ENCODE peak calls at places on chromosomes 6 and 20, in eight cellular contexts. O, U, L, T, G, F, C and V are unnamed samples.

GRCh38 chr6:69907981-69908498 is 41.7 kb downstream of the COL19A1 start:
- DNase-seq in T (no peak), C (no peak), G (no peak), O (no peak), F (no peak), U (no peak), L (no peak), V (no peak)

GRCh38 chr6:13813621-13814175 is 659 bp downstream of the MCUR1 start:
- DNase-seq in F (no peak), G (peak), L (peak), U (peak), T (peak), C (no peak), O (peak), V (peak)

GRCh38 chr20:38117205-38117604 is 47.9 kb downstream of the TGM2 start:
- DNase-seq in T (no peak), U (no peak), L (no peak), O (no peak), G (no peak), F (no peak), C (no peak), V (no peak)

GRCh38 chr6:32113386-32114352 is 4.5 kb upstream of the TNXB start:
- DNase-seq in T (no peak), U (peak), F (no peak), G (no peak), O (no peak), L (no peak), C (no peak), V (no peak)

GRCh38 chr20:3710027-3710426 is 2.4 kb downstream of the SIGLEC1 start:
- DNase-seq in T (no peak), G (no peak), L (no peak), O (no peak), F (no peak), U (no peak), C (no peak), V (no peak)

GRCh38 chr6:99736302-99736701 is 129.7 kb downstream of the PRDM13 start:
- DNase-seq in F (no peak), T (peak), O (no peak), U (no peak), C (no peak), L (no peak), G (no peak), V (no peak)

GRCh38 chr6:33306356-33306755 is 7.5 kb downstream of the TAPBP start:
- DNase-seq in T (no peak), O (no peak), U (no peak), L (no peak), C (no peak), G (no peak), F (no peak), V (no peak)

GRCh38 chr6:70884074-70884983 is 72.5 kb downstream of the B3GAT2 start:
- DNase-seq in F (peak), L (peak), T (peak), C (peak), U (peak), G (peak), O (peak), V (peak)

GRCh38 chr20:53657732-53658131 is 64.1 kb upstream of the ZNF217 start:
- DNase-seq in G (no peak), T (no peak), U (no peak), F (no peak), L (no peak), C (no peak), O (no peak), V (no peak)

GRCh38 chr20:22582960-22583772 is 1.2 kb downstream of the FOXA2 start:
- DNase-seq in C (no peak), L (no peak), O (no peak), G (no peak), T (no peak), U (no peak), F (no peak), V (no peak)

GRCh38 chr6:10528170-10528981 is 7.2 kb downstream of the GCNT2 start:
- DNase-seq in F (no peak), G (no peak), O (peak), C (peak), L (no peak), T (peak), U (no peak), V (no peak)

GRCh38 chr20:24676353-24676977 is 207.0 kb downstream of the SYNDIG1 start:
- DNase-seq in T (no peak), L (no peak), F (no peak), U (peak), C (no peak), G (no peak), O (no peak), V (no peak)

GRCh38 chr6:159701413-159701999 is 8.5 kb upstream of the SOD2 start:
- DNase-seq in T (no peak), C (no peak), O (no peak), F (peak), G (no peak), L (no peak), U (no peak), V (no peak)

GRCh38 chr20:6502999-6503398 is 264.5 kb upstream of the BMP2 start:
- DNase-seq in G (no peak), U (no peak), L (no peak), F (no peak), T (no peak), O (no peak), C (no peak), V (no peak)

GRCh38 chr20:48656661-48657211 is 171.1 kb downstream of the PREX1 start:
- DNase-seq in C (no peak), L (no peak), O (no peak), G (no peak), T (no peak), F (no peak), U (no peak), V (no peak)

GRCh38 chr20:15977758-15978157 is 595.5 kb downstream of the KIF16B start:
- DNase-seq in U (no peak), C (no peak), G (no peak), O (no peak), T (no peak), F (no peak), L (no peak), V (no peak)